ENCODE peak calls at places on chromosomes 6 and 20, in eight cellular contexts. Z is lower leg skin; I is foreskin fibroblast; X is iris pigment epithelial cell; D is stimulated activated CD4-positive, alpha-beta T cell treated with anti-CD3 and anti-CD28 coated beads, TNF-alpha, amount 100 ng/mL, for 4 hours; J is anterior cingulate cortex; N is neuronal stem cell; T is HAP-1. G is an unnamed sample.

GRCh38 chr6:163415176-163415619 is 680 bp downstream of the QKI start:
- DNase-seq in Z (no peak), I (no peak), X (no peak), D (no peak), J (no peak), N (peak; percentile 31), T (no peak), G (no peak)

GRCh38 chr6:107122748-107123147 is 7.4 kb upstream of the BEND3 start:
- DNase-seq in Z (no peak), I (no peak), X (no peak), D (no peak), J (no peak), N (no peak), T (no peak), G (no peak)

GRCh38 chr6:12011276-12012112 is 618 bp upstream of the HIVEP1 start:
- DNase-seq in Z (peak; percentile 98), I (peak; percentile 98), X (peak; percentile 98), D (peak; percentile 95), J (peak; percentile 93), N (peak; percentile 94), T (peak; percentile 92), G (peak; percentile 99)

GRCh38 chr6:134363323-134364039 is 45.6 kb upstream of the SGK1 start:
- DNase-seq in Z (no peak), I (peak; percentile 86), X (peak; percentile 87), D (no peak), J (no peak), N (no peak), T (no peak), G (no peak)

GRCh38 chr6:98836025-98836961 is 1.9 kb downstream of the POU3F2 start:
- DNase-seq in Z (no peak), I (no peak), X (no peak), D (no peak), J (peak; percentile 49), N (no peak), T (no peak), G (no peak)

GRCh38 chr20:36883972-36884535 is 8.1 kb downstream of the TLDC2 start:
- DNase-seq in Z (no peak), I (no peak), X (no peak), D (no peak), J (no peak), N (no peak), T (no peak), G (no peak)

GRCh38 chr6:29236060-29236459 is 65.4 kb downstream of the OR2J2 start:
- DNase-seq in Z (no peak), I (no peak), X (no peak), D (no peak), J (no peak), N (no peak), T (no peak), G (no peak)

GRCh38 chr20:51930775-51931174 is 128.5 kb upstream of the SALL4 start:
- DNase-seq in Z (no peak), I (peak; percentile 20), X (peak; percentile 92), D (no peak), J (no peak), N (no peak), T (no peak), G (peak; percentile 90)

G was measured in cardiac muscle cell.